ENCODE peak calls at places on chromosomes 7 and 10, in six cellular contexts. One of them, this sample, is unnamed.

GRCh38 chr10:96229568-96230030 is 41.8 kb downstream of the BLNK start:
- DNase-seq in neural progenitor cell: peak; percentile 91
- DNase-seq in PC-9: no peak
- DNase-seq in GM23338: peak; percentile 89
- DNase-seq in GM23248: peak; percentile 67
- DNase-seq in MM.1S: peak; percentile 78
- DNase-seq in this sample: peak; percentile 69

GRCh38 chr10:132591166-132591971 is 53.8 kb downstream of the INPP5A start:
- DNase-seq in GM23248: peak; percentile 56
- DNase-seq in neural progenitor cell: no peak
- DNase-seq in GM23338: peak; percentile 76
- DNase-seq in PC-9: peak; percentile 82
- DNase-seq in MM.1S: no peak
- DNase-seq in this sample: peak; percentile 82

GRCh38 chr7:29854257-29854938 is 48.1 kb downstream of the WIPF3 start:
- DNase-seq in neural progenitor cell: no peak
- DNase-seq in MM.1S: no peak
- DNase-seq in GM23338: peak; percentile 73
- DNase-seq in GM23248: peak; percentile 46
- DNase-seq in PC-9: peak; percentile 85
- DNase-seq in this sample: peak; percentile 63

GRCh38 chr7:24757799-24758275 is 573 bp upstream of the GSDME start:
- DNase-seq in neural progenitor cell: peak; percentile 21
- DNase-seq in GM23338: peak; percentile 26
- DNase-seq in MM.1S: no peak
- DNase-seq in PC-9: peak; percentile 56
- DNase-seq in GM23248: peak; percentile 77
- DNase-seq in this sample: peak; percentile 32

GRCh38 chr10:73907841-73908517 is 3.0 kb upstream of the PLAU start:
- DNase-seq in neural progenitor cell: no peak
- DNase-seq in PC-9: peak; percentile 60
- DNase-seq in GM23248: peak; percentile 89
- DNase-seq in GM23338: no peak
- DNase-seq in MM.1S: no peak
- DNase-seq in this sample: peak; percentile 85

GRCh38 chr10:97069576-97070362 is 116.0 kb downstream of the SLIT1 start:
- DNase-seq in MM.1S: no peak
- DNase-seq in GM23248: peak; percentile 20
- DNase-seq in PC-9: peak; percentile 73
- DNase-seq in neural progenitor cell: no peak
- DNase-seq in GM23338: no peak
- DNase-seq in this sample: peak; percentile 32

GRCh38 chr7:43572516-43573049 is 10.3 kb upstream of the STK17A start:
- DNase-seq in GM23248: peak; percentile 99
- DNase-seq in neural progenitor cell: no peak
- DNase-seq in PC-9: peak; percentile 98
- DNase-seq in GM23338: no peak
- DNase-seq in MM.1S: peak; percentile 81
- DNase-seq in this sample: peak; percentile 97

GRCh38 chr10:117132751-117133231 is 5.3 kb downstream of the VAX1 start:
- DNase-seq in PC-9: no peak
- DNase-seq in MM.1S: no peak
- DNase-seq in GM23338: peak; percentile 68
- DNase-seq in neural progenitor cell: peak; percentile 76
- DNase-seq in GM23248: no peak
- DNase-seq in this sample: no peak

GRCh38 chr7:150406565-150407421 is 27.7 kb downstream of the ZNF775 start:
- DNase-seq in GM23248: peak; percentile 27
- DNase-seq in neural progenitor cell: no peak
- DNase-seq in PC-9: no peak
- DNase-seq in GM23338: no peak
- DNase-seq in MM.1S: peak; percentile 97
- DNase-seq in this sample: no peak

GRCh38 chr10:73875139-73875475 is 752 bp upstream of the CAMK2G start:
- DNase-seq in GM23338: no peak
- DNase-seq in neural progenitor cell: no peak
- DNase-seq in GM23248: no peak
- DNase-seq in PC-9: no peak
- DNase-seq in MM.1S: peak; percentile 31
- DNase-seq in this sample: no peak

GRCh38 chr7:47516985-47517590 is 64.8 kb downstream of the TNS3 start:
- DNase-seq in GM23338: no peak
- DNase-seq in MM.1S: no peak
- DNase-seq in GM23248: peak; percentile 52
- DNase-seq in PC-9: no peak
- DNase-seq in neural progenitor cell: no peak
- DNase-seq in this sample: no peak

GRCh38 chr10:101695404-101695732 is 398 bp upstream of the FBXW4 start:
- DNase-seq in GM23338: no peak
- DNase-seq in PC-9: no peak
- DNase-seq in neural progenitor cell: no peak
- DNase-seq in GM23248: no peak
- DNase-seq in MM.1S: no peak
- DNase-seq in this sample: no peak

GRCh38 chr7:55887786-55888185 is 530 bp downstream of the ZNF713 start:
- DNase-seq in GM23338: no peak
- DNase-seq in MM.1S: no peak
- DNase-seq in PC-9: no peak
- DNase-seq in GM23248: peak; percentile 17
- DNase-seq in neural progenitor cell: no peak
- DNase-seq in this sample: no peak

GRCh38 chr10:49204119-49204518 is 15.9 kb upstream of the TMEM273 start:
- DNase-seq in PC-9: no peak
- DNase-seq in GM23338: no peak
- DNase-seq in GM23248: no peak
- DNase-seq in MM.1S: no peak
- DNase-seq in neural progenitor cell: no peak
- DNase-seq in this sample: no peak

GRCh38 chr10:101014966-101015581 is 15.5 kb downstream of the LZTS2 start:
- DNase-seq in GM23248: peak; percentile 95
- DNase-seq in neural progenitor cell: no peak
- DNase-seq in PC-9: peak; percentile 65
- DNase-seq in MM.1S: no peak
- DNase-seq in GM23338: no peak
- DNase-seq in this sample: peak; percentile 81

GRCh38 chr10:82628373-82628772 is 753.4 kb downstream of the NRG3 start:
- DNase-seq in PC-9: no peak
- DNase-seq in GM23248: no peak
- DNase-seq in MM.1S: no peak
- DNase-seq in GM23338: no peak
- DNase-seq in neural progenitor cell: peak; percentile 44
- DNase-seq in this sample: no peak

GRCh38 chr7:72265071-72265470 is 147.1 kb downstream of the CALN1 start:
- DNase-seq in GM23338: no peak
- DNase-seq in neural progenitor cell: no peak
- DNase-seq in PC-9: no peak
- DNase-seq in GM23248: no peak
- DNase-seq in MM.1S: no peak
- DNase-seq in this sample: no peak

GRCh38 chr7:101411477-101411954 is 48.8 kb downstream of the COL26A1 start:
- DNase-seq in neural progenitor cell: no peak
- DNase-seq in GM23248: peak; percentile 13
- DNase-seq in GM23338: peak; percentile 96
- DNase-seq in PC-9: no peak
- DNase-seq in MM.1S: no peak
- DNase-seq in this sample: no peak

GRCh38 chr10:23146069-23146657 is 45.9 kb upstream of the PTF1A start:
- DNase-seq in GM23248: no peak
- DNase-seq in PC-9: no peak
- DNase-seq in GM23338: no peak
- DNase-seq in neural progenitor cell: no peak
- DNase-seq in MM.1S: no peak
- DNase-seq in this sample: no peak

GRCh38 chr7:142463401-142463850 is 205.6 kb upstream of the PRSS58 start:
- DNase-seq in GM23248: peak; percentile 23
- DNase-seq in PC-9: no peak
- DNase-seq in neural progenitor cell: no peak
- DNase-seq in GM23338: no peak
- DNase-seq in MM.1S: peak; percentile 88
- DNase-seq in this sample: no peak

GRCh38 chr10:123997486-123998196 is 95.8 kb downstream of the CHST15 start:
- DNase-seq in MM.1S: peak; percentile 90
- DNase-seq in PC-9: peak; percentile 90
- DNase-seq in GM23338: no peak
- DNase-seq in GM23248: peak; percentile 98
- DNase-seq in neural progenitor cell: no peak
- DNase-seq in this sample: peak; percentile 91

GRCh38 chr7:50333266-50333665 is 28.8 kb downstream of the IKZF1 start:
- DNase-seq in neural progenitor cell: peak; percentile 35
- DNase-seq in GM23338: peak; percentile 27
- DNase-seq in GM23248: no peak
- DNase-seq in MM.1S: no peak
- DNase-seq in PC-9: no peak
- DNase-seq in this sample: no peak
- H3F3A ChIP-seq in neural progenitor cell: no peaks in the 10 kb centered on the region
- H3F3A ChIP-seq in GM23338: no peaks in the 10 kb centered on the region
- H3F3A ChIP-seq in GM23248: no peaks in the 10 kb centered on the region
- H3F3A ChIP-seq in MM.1S: peaks cover 27% of the 10 kb centered on the region
- H3F3A ChIP-seq in PC-9: peaks cover 12% of the 10 kb centered on the region
- H3F3A ChIP-seq in this sample: no peaks in the 10 kb centered on the region

DNA sequence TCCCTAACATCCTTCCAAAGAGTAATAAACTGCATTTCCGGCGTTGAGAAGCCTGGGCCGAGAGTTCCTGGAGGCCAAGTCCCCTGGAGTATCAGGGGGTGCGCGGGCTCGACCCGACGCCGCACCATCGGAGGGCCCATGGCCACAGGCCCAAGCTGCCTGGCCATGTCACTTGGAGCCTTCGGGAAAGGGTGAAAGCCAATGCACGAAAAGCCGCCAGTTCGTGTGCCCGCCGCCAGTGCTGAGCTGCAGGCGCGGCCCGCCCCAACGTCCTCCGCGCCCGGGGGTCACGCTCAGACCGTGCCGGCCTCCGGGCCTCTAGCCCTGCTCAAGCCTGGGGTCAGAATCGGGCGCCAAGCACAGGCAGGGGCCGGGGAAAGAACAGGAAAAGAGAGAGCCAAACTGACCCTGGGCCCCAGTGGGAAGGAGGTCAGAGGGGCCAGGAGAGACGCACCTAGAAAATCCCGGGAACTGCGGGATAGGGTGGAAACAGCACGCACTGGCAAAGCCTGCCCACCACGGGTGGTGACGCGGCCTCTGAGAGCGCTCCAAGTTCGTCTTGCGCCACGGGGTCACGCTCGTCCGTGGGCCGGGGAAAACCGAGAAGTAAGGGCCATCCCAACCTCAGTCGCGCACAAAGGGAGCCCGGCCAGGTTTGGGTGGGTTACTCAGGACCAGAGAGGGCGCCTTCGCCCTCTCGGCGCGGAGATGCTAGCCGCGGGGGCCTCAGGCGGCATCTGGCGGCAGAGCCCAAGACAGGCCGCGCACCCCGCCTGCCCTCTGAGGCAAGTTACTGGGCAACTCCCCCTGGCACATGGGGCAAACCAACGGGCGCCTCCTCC is 4.2 kb upstream of the EBF3 start:
- DNase-seq in PC-9: no peak
- DNase-seq in MM.1S: no peak
- DNase-seq in GM23338: no peak
- DNase-seq in GM23248: no peak
- DNase-seq in neural progenitor cell: peak; percentile 53
- DNase-seq in this sample: no peak
- TF ChIP-seq EZH2 in PC-9: no peak
- TF ChIP-seq EZH2 in MM.1S: no peak
- TF ChIP-seq EZH2 in GM23338: no peak
- TF ChIP-seq EZH2 in GM23248: peak; percentile 83
- TF ChIP-seq EZH2 in neural progenitor cell: peak; percentile 92
- TF ChIP-seq EZH2 in this sample: no peak

DNA sequence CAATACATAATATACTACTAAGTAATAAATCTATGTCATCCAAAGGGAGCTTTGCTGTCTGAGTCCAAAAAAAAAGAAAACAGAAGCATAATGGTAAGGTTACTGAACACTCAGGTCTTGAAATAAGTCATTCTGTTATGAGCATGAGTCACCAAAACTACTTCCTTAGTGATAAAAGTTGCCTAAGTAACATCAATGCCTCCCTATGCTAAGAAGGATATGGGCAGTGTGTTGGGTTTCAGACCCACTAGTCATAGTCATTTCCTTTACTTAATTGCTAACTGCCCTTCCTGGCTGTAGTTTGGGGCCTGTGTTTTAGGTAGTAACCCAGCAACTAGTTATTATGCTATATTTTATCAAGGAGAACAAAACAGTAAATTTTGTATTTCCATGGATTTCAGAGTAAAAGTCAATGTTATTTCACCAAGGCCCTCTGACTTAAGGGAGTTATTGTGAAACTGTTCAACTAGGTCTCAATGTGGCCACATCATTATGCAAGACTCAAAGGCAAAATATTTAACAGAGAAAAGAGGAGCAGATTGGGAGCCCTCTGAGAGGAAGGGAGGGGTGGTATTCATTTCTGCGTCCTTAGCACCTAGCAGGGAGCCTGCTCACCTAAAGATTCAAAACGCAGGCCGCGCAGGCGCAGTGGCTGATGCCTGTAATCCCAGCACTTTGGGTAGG is 11.7 kb upstream of the VIM start:
- DNase-seq in PC-9: peak; percentile 95
- DNase-seq in neural progenitor cell: no peak
- DNase-seq in MM.1S: peak; percentile 40
- DNase-seq in GM23248: peak; percentile 98
- DNase-seq in GM23338: no peak
- DNase-seq in this sample: peak; percentile 85
- H3F3A ChIP-seq in PC-9: peaks cover 19% of the 10 kb centered on the region
- H3F3A ChIP-seq in neural progenitor cell: peaks cover 4% of the 10 kb centered on the region
- H3F3A ChIP-seq in MM.1S: no peaks in the 10 kb centered on the region
- H3F3A ChIP-seq in GM23248: peaks cover 66% of the 10 kb centered on the region
- H3F3A ChIP-seq in GM23338: no peaks in the 10 kb centered on the region
- H3F3A ChIP-seq in this sample: peaks cover 9% of the 10 kb centered on the region

DNA sequence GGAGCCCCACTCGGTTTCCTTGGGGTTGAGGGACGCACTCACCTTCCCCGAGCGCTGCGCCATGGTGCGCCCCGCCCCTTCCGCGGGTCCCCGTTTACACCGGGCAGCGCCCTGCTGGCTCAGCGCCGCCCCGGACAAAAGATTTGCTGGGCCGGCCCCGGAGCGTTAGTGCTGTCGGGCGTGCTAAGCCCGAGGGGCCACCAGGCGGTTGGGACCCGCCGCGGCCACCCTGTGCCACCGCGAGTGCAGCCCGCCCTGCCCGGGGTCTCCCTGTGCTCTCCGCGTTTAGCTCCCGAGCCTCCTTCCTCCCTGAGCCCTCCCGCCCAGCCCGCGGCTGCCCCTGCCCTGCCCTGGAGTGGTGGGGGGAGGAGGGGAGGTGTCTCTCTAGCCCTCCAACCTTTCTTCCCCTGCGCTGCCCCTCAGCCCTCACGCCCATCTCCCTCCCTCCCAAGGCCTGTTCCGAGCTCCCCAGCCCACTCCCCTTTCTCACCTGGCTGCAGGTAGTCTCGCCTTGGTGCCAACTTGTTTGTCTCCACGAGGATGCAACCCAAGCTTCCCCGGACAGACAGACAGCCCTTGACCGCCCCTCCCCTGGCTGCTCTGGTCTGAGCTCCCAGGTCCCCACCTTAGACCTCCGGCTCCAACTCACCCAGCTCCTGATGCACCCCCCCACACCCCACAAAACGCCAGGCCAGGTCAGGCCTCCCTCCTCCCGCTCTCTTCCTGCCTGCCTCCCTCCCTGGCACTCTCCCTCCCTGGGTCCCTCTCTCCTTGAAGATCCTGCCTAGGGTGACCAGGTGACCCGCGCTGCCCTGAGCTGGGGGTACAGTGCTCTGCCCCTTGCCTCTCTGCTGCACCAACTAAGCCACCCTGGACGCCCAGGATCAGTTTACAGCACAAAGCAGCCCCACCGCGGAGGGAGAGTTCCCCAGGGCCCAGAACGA is at the start of gene CRYGN:
- DNase-seq in GM23248: peak; percentile 23
- DNase-seq in MM.1S: no peak
- DNase-seq in neural progenitor cell: peak; percentile 83
- DNase-seq in PC-9: no peak
- DNase-seq in GM23338: peak; percentile 80
- DNase-seq in this sample: no peak
- TF ChIP-seq EZH2 in GM23248: no peak
- TF ChIP-seq EZH2 in MM.1S: no peak
- TF ChIP-seq EZH2 in neural progenitor cell: peak; percentile 42
- TF ChIP-seq EZH2 in PC-9: no peak
- TF ChIP-seq EZH2 in GM23338: no peak
- TF ChIP-seq EZH2 in this sample: no peak

This sample was measured in PC-3.